ENCODE peak calls at places on chromosome 18, in five cellular contexts. G is K562, Y is SK-N-SH, U is HCT116, S is H1. D is an unnamed sample.

GRCh38 chr18:54880706-54881105 is 52.4 kb downstream of the RAB27B start:
- DNase-seq in G (no peak), Y (peak), U (no peak), S (no peak), D (no peak)

GRCh38 chr18:11246883-11247282 is 97.5 kb upstream of the PIEZO2 start:
- DNase-seq in G (no peak), Y (no peak), U (no peak), S (no peak), D (no peak)

GRCh38 chr18:75421656-75422055 is 5.8 kb downstream of the SMIM21 start:
- DNase-seq in G (no peak), Y (no peak), U (no peak), S (no peak), D (no peak)

GRCh38 chr18:4106407-4107033 is 348.6 kb downstream of the DLGAP1 start:
- DNase-seq in G (peak), Y (peak), U (peak), S (peak), D (peak)

GRCh38 chr18:76421291-76422078 is 73.6 kb downstream of the ZNF516 start:
- DNase-seq in G (no peak), Y (no peak), U (no peak), S (peak), D (no peak)

GRCh38 chr18:3595282-3596273 is 145.6 kb downstream of the TGIF1 start:
- DNase-seq in G (peak), Y (no peak), U (no peak), S (no peak), D (peak)

GRCh38 chr18:26909599-26910290 is 44.2 kb upstream of the AQP4 start:
- DNase-seq in G (no peak), Y (no peak), U (no peak), S (no peak), D (no peak)

GRCh38 chr18:57709335-57709734 is 87.7 kb upstream of the NARS1 start:
- DNase-seq in G (no peak), Y (no peak), U (no peak), S (no peak), D (no peak)

GRCh38 chr18:76380127-76380729 is 114.8 kb downstream of the ZNF516 start:
- DNase-seq in G (no peak), Y (no peak), U (no peak), S (no peak), D (no peak)

GRCh38 chr18:3397031-3397750 is 52.8 kb upstream of the TGIF1 start:
- DNase-seq in G (no peak), Y (no peak), U (no peak), S (no peak), D (peak)

GRCh38 chr18:45127395-45127794 is 446.7 kb downstream of the SETBP1 start:
- DNase-seq in G (no peak), Y (no peak), U (no peak), S (no peak), D (no peak)

GRCh38 chr18:34494359-34494696 is 215.8 kb upstream of the DTNA start:
- DNase-seq in G (no peak), Y (no peak), U (no peak), S (no peak), D (peak)

GRCh38 chr18:43830905-43831304 is 553.6 kb upstream of the SYT4 start:
- DNase-seq in G (no peak), Y (no peak), U (no peak), S (no peak), D (no peak)

GRCh38 chr18:62678847-62679535 is 36.4 kb upstream of the PHLPP1 start:
- DNase-seq in G (no peak), Y (no peak), U (no peak), S (no peak), D (no peak)

GRCh38 chr18:35513181-35513932 is 15.6 kb upstream of the INO80C start:
- DNase-seq in G (no peak), Y (no peak), U (peak), S (peak), D (peak)
- TF ChIP-seq JUND in G (no peak), Y (no peak), U (peak), S (peak), D (no peak)

GRCh38 chr18:13369353-13369752 is 150.8 kb downstream of the LDLRAD4 start:
- DNase-seq in G (no peak), Y (no peak), U (no peak), S (no peak), D (no peak)

GRCh38 chr18:13368080-13368813 is 149.7 kb downstream of the LDLRAD4 start:
- DNase-seq in G (no peak), Y (no peak), U (no peak), S (no peak), D (no peak)

GRCh38 chr18:13366541-13366940 is 148.0 kb downstream of the LDLRAD4 start:
- DNase-seq in G (no peak), Y (no peak), U (no peak), S (no peak), D (no peak)

GRCh38 chr18:13366131-13366530 is 147.6 kb downstream of the LDLRAD4 start:
- DNase-seq in G (no peak), Y (no peak), U (no peak), S (no peak), D (no peak)

GRCh38 chr18:13366977-13367892 is 148.7 kb downstream of the LDLRAD4 start:
- DNase-seq in G (no peak), Y (no peak), U (no peak), S (no peak), D (no peak)
- TF ChIP-seq JUND in G (no peak), Y (no peak), U (no peak), S (no peak), D (no peak)

GRCh38 chr18:6997802-6998201 is 119.8 kb downstream of the LAMA1 start:
- DNase-seq in G (no peak), Y (no peak), U (no peak), S (no peak), D (no peak)
- TF ChIP-seq JUND in G (no peak), Y (no peak), U (no peak), S (no peak), D (no peak)

GRCh38 chr18:59884331-59884730 is 15.5 kb upstream of the PMAIP1 start:
- DNase-seq in G (no peak), Y (no peak), U (no peak), S (no peak), D (no peak)

GRCh38 chr18:59881728-59882685 is 17.8 kb upstream of the PMAIP1 start:
- DNase-seq in G (peak), Y (no peak), U (no peak), S (peak), D (no peak)

DNA sequence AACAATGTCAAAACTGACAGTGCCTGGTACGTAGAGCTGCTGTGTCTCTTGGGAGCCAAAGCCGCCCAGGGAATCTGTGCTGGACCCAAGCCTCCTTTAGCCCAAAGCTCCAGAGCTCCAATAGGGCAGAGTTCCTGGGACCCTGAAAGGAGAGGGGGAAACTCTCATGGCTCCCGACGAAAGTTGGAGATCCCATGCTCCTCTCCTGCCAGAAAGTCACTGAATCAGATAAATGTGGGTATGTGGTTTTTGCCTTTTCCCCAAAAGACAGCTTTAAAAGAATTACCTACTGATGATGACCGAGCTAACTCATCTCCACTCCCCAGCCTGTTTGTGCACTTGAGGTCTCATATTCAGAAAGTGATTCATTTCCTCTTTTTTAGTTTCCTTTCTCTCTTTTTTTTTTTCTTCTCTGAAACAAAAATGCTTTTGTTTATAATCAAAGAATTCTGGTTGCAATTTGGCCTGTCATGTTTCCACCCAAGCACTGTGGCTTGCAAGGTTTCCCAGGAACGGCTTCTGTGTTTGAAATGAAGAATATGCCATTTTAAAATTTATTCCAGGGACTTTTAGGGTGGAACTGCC is 14.1 kb upstream of the PMAIP1 start:
- DNase-seq in G (no peak), Y (no peak), U (no peak), S (no peak), D (no peak)
- TF ChIP-seq JUND in G (no peak), Y (peak), U (peak), S (no peak), D (no peak)

GRCh38 chr18:49227456-49227855 is 233.0 kb downstream of the DYM start:
- DNase-seq in G (no peak), Y (no peak), U (no peak), S (no peak), D (no peak)
- TF ChIP-seq JUND in G (no peak), Y (no peak), U (no peak), S (no peak), D (no peak)

GRCh38 chr18:9417081-9417841 is 58.1 kb upstream of the RALBP1 start:
- DNase-seq in G (no peak), Y (no peak), U (no peak), S (peak), D (peak)
- TF ChIP-seq JUND in G (no peak), Y (no peak), U (no peak), S (no peak), D (no peak)

GRCh38 chr18:12656671-12657047 is 1.2 kb downstream of the SPIRE1 start:
- DNase-seq in G (no peak), Y (peak), U (no peak), S (no peak), D (no peak)

GRCh38 chr18:12654971-12655370 is 2.9 kb downstream of the SPIRE1 start:
- DNase-seq in G (no peak), Y (no peak), U (no peak), S (no peak), D (no peak)

GRCh38 chr18:12657849-12658829 is at the start of gene SPIRE1:
- DNase-seq in G (peak), Y (peak), U (no peak), S (peak), D (peak)

GRCh38 chr18:12657048-12657848 is 659 bp downstream of the SPIRE1 start:
- DNase-seq in G (peak), Y (peak), U (no peak), S (peak), D (no peak)

DNA sequence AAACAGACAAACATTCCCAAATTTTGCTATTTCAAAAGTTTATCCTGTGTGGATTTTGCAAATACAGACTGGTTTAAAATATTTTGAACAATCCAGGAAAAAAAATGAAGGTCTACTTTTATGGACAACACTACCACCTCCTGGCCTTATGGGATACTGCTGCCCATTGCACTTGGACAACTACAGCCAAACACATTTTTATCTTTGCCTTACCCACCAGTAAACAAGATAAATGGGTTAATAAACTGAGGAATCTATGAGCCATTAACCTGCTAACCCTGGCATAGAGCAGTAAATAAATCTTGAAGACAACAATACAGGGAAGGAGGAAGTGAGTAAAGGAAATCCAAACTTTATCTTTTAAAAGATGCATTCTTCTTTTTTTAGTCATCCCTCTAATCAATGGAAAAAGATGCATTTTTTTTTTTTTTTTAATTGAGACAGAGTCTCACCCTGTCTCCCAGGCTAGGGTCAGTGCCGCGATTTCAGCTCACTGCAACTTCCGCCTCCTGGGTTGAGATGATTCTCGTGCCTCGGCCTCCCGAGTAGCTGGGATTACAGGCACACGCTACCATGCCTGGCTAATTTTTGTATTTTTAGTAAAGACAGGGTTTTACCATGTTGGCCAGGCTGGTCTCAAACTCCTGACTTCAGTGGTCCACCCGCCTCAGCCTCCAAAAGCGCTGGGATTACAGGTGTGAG is 2.1 kb upstream of the SPIRE1 start:
- DNase-seq in G (peak), Y (peak), U (peak), S (no peak), D (no peak)
- TF ChIP-seq JUND in G (no peak), Y (no peak), U (no peak), S (no peak), D (no peak)

D was measured in T47D.